ENCODE peak calls at places on chromosomes 16 and 17, in ten cellular contexts. One of them, this sample, is unnamed.

GRCh38 chr17:9766970-9767369 is 24.4 kb downstream of the DHRS7C start:
- DNase-seq in body of pancreas: no peak
- DNase-seq in IMR-90: no peak
- DNase-seq in fibroblast of mammary gland: peak
- DNase-seq in suprapubic skin: no peak
- DNase-seq in cardiac fibroblast: no peak
- DNase-seq in upper lobe of right lung: no peak
- DNase-seq in neural progenitor cell: no peak
- DNase-seq in ascending aorta: no peak
- DNase-seq in choroid plexus epithelial cell: no peak
- DNase-seq in this sample: no peak

GRCh38 chr17:79280822-79281572 is 206.4 kb downstream of the ENGASE start:
- DNase-seq in ascending aorta: no peak
- DNase-seq in cardiac fibroblast: no peak
- DNase-seq in neural progenitor cell: no peak
- DNase-seq in IMR-90: no peak
- DNase-seq in choroid plexus epithelial cell: no peak
- DNase-seq in body of pancreas: no peak
- DNase-seq in fibroblast of mammary gland: no peak
- DNase-seq in upper lobe of right lung: no peak
- DNase-seq in suprapubic skin: no peak
- DNase-seq in this sample: no peak

GRCh38 chr17:10292057-10292931 is 80.5 kb downstream of the MYH13 start:
- DNase-seq in choroid plexus epithelial cell: no peak
- DNase-seq in suprapubic skin: no peak
- DNase-seq in upper lobe of right lung: no peak
- DNase-seq in neural progenitor cell: no peak
- DNase-seq in ascending aorta: no peak
- DNase-seq in cardiac fibroblast: peak
- DNase-seq in fibroblast of mammary gland: peak
- DNase-seq in IMR-90: peak
- DNase-seq in body of pancreas: peak
- DNase-seq in this sample: no peak

GRCh38 chr16:22789281-22789945 is 24.5 kb upstream of the HS3ST2 start:
- DNase-seq in cardiac fibroblast: no peak
- DNase-seq in choroid plexus epithelial cell: no peak
- DNase-seq in upper lobe of right lung: no peak
- DNase-seq in IMR-90: no peak
- DNase-seq in neural progenitor cell: no peak
- DNase-seq in ascending aorta: no peak
- DNase-seq in body of pancreas: no peak
- DNase-seq in suprapubic skin: no peak
- DNase-seq in fibroblast of mammary gland: peak
- DNase-seq in this sample: no peak

GRCh38 chr17:42980766-42981397 is 517 bp downstream of the RUNDC1 start:
- DNase-seq in choroid plexus epithelial cell: peak
- DNase-seq in suprapubic skin: no peak
- DNase-seq in fibroblast of mammary gland: peak
- DNase-seq in upper lobe of right lung: peak
- DNase-seq in neural progenitor cell: peak
- DNase-seq in ascending aorta: no peak
- DNase-seq in IMR-90: peak
- DNase-seq in cardiac fibroblast: peak
- DNase-seq in body of pancreas: peak
- DNase-seq in this sample: no peak

GRCh38 chr16:83068686-83069085 is 441.9 kb downstream of the CDH13 start:
- DNase-seq in choroid plexus epithelial cell: peak
- DNase-seq in suprapubic skin: no peak
- DNase-seq in fibroblast of mammary gland: peak
- DNase-seq in upper lobe of right lung: no peak
- DNase-seq in neural progenitor cell: no peak
- DNase-seq in IMR-90: peak
- DNase-seq in body of pancreas: no peak
- DNase-seq in cardiac fibroblast: peak
- DNase-seq in ascending aorta: no peak
- DNase-seq in this sample: no peak

GRCh38 chr16:28168991-28169554 is 42.7 kb downstream of the XPO6 start:
- DNase-seq in suprapubic skin: no peak
- DNase-seq in cardiac fibroblast: no peak
- DNase-seq in upper lobe of right lung: no peak
- DNase-seq in IMR-90: no peak
- DNase-seq in neural progenitor cell: no peak
- DNase-seq in body of pancreas: no peak
- DNase-seq in ascending aorta: no peak
- DNase-seq in choroid plexus epithelial cell: no peak
- DNase-seq in fibroblast of mammary gland: no peak
- DNase-seq in this sample: no peak

GRCh38 chr16:58028541-58029070 is 3.1 kb downstream of the MMP15 start:
- DNase-seq in upper lobe of right lung: peak
- DNase-seq in IMR-90: no peak
- DNase-seq in fibroblast of mammary gland: no peak
- DNase-seq in cardiac fibroblast: no peak
- DNase-seq in body of pancreas: no peak
- DNase-seq in neural progenitor cell: no peak
- DNase-seq in suprapubic skin: no peak
- DNase-seq in ascending aorta: no peak
- DNase-seq in choroid plexus epithelial cell: no peak
- DNase-seq in this sample: no peak

GRCh38 chr17:79644617-79645016 is 33.8 kb upstream of the RBFOX3 start:
- DNase-seq in neural progenitor cell: no peak
- DNase-seq in body of pancreas: no peak
- DNase-seq in suprapubic skin: no peak
- DNase-seq in IMR-90: no peak
- DNase-seq in ascending aorta: no peak
- DNase-seq in fibroblast of mammary gland: no peak
- DNase-seq in upper lobe of right lung: no peak
- DNase-seq in cardiac fibroblast: no peak
- DNase-seq in choroid plexus epithelial cell: no peak
- DNase-seq in this sample: no peak

GRCh38 chr17:44273607-44274006 is 5.7 kb upstream of the SLC4A1 start:
- DNase-seq in suprapubic skin: no peak
- DNase-seq in IMR-90: no peak
- DNase-seq in cardiac fibroblast: no peak
- DNase-seq in fibroblast of mammary gland: no peak
- DNase-seq in neural progenitor cell: peak
- DNase-seq in body of pancreas: no peak
- DNase-seq in ascending aorta: no peak
- DNase-seq in upper lobe of right lung: no peak
- DNase-seq in choroid plexus epithelial cell: no peak
- DNase-seq in this sample: no peak

GRCh38 chr17:44281570-44281969 is 13.6 kb upstream of the SLC4A1 start:
- DNase-seq in choroid plexus epithelial cell: no peak
- DNase-seq in IMR-90: no peak
- DNase-seq in ascending aorta: no peak
- DNase-seq in upper lobe of right lung: no peak
- DNase-seq in cardiac fibroblast: no peak
- DNase-seq in neural progenitor cell: no peak
- DNase-seq in suprapubic skin: no peak
- DNase-seq in fibroblast of mammary gland: no peak
- DNase-seq in body of pancreas: no peak
- DNase-seq in this sample: no peak

GRCh38 chr17:44280383-44280782 is 12.4 kb upstream of the SLC4A1 start:
- DNase-seq in ascending aorta: no peak
- DNase-seq in choroid plexus epithelial cell: peak
- DNase-seq in suprapubic skin: no peak
- DNase-seq in cardiac fibroblast: no peak
- DNase-seq in fibroblast of mammary gland: no peak
- DNase-seq in body of pancreas: no peak
- DNase-seq in neural progenitor cell: no peak
- DNase-seq in upper lobe of right lung: no peak
- DNase-seq in IMR-90: no peak
- DNase-seq in this sample: no peak

GRCh38 chr17:44279586-44280344 is 11.8 kb upstream of the SLC4A1 start:
- DNase-seq in ascending aorta: peak
- DNase-seq in body of pancreas: peak
- DNase-seq in cardiac fibroblast: peak
- DNase-seq in neural progenitor cell: no peak
- DNase-seq in suprapubic skin: peak
- DNase-seq in fibroblast of mammary gland: peak
- DNase-seq in choroid plexus epithelial cell: peak
- DNase-seq in upper lobe of right lung: peak
- DNase-seq in IMR-90: peak
- DNase-seq in this sample: no peak

DNA sequence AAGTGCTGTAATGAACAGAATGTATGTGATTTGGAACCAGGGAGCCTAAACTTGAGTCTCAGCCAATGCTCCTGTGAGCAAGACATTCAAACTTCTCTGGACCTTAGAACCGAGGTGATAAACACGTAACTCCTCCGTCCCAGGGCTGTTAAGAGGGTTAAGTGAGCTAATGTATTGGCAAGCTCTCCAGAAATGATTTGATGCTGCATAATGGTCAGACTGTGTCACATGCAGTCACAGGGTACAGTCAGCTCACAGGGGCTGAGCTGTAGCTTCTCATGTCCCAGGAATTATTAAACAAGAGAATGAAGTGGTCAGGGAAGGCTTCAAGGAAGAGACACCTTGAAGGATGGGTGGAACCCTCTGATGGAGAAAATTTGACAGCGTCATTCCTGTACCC is 10.1 kb upstream of the SLC4A1 start:
- DNase-seq in IMR-90: peak
- DNase-seq in body of pancreas: no peak
- DNase-seq in neural progenitor cell: no peak
- DNase-seq in ascending aorta: no peak
- DNase-seq in choroid plexus epithelial cell: peak
- DNase-seq in fibroblast of mammary gland: peak
- DNase-seq in cardiac fibroblast: peak
- DNase-seq in upper lobe of right lung: no peak
- DNase-seq in suprapubic skin: no peak
- DNase-seq in this sample: no peak
- TF ChIP-seq CTCF in IMR-90: no peak
- TF ChIP-seq CTCF in body of pancreas: no peak
- TF ChIP-seq CTCF in neural progenitor cell: no peak
- TF ChIP-seq CTCF in ascending aorta: no peak
- TF ChIP-seq CTCF in choroid plexus epithelial cell: no peak
- TF ChIP-seq CTCF in fibroblast of mammary gland: no peak
- TF ChIP-seq CTCF in cardiac fibroblast: no peak
- TF ChIP-seq CTCF in upper lobe of right lung: no peak
- TF ChIP-seq CTCF in suprapubic skin: no peak
- TF ChIP-seq CTCF in this sample: no peak

GRCh38 chr16:26269663-26270062 is 577.9 kb downstream of the HS3ST4 start:
- DNase-seq in IMR-90: no peak
- DNase-seq in neural progenitor cell: no peak
- DNase-seq in body of pancreas: no peak
- DNase-seq in fibroblast of mammary gland: no peak
- DNase-seq in upper lobe of right lung: no peak
- DNase-seq in ascending aorta: no peak
- DNase-seq in suprapubic skin: no peak
- DNase-seq in cardiac fibroblast: no peak
- DNase-seq in choroid plexus epithelial cell: no peak
- DNase-seq in this sample: no peak
- H3K4me3 ChIP-seq in IMR-90: no peak
- H3K4me3 ChIP-seq in neural progenitor cell: no peak
- H3K4me3 ChIP-seq in body of pancreas: no peak
- H3K4me3 ChIP-seq in fibroblast of mammary gland: no peak
- H3K4me3 ChIP-seq in upper lobe of right lung: no peak
- H3K4me3 ChIP-seq in ascending aorta: no peak
- H3K4me3 ChIP-seq in suprapubic skin: no peak
- H3K4me3 ChIP-seq in cardiac fibroblast: no peak
- H3K4me3 ChIP-seq in choroid plexus epithelial cell: no peak
- H3K4me3 ChIP-seq in this sample: no peak

DNA sequence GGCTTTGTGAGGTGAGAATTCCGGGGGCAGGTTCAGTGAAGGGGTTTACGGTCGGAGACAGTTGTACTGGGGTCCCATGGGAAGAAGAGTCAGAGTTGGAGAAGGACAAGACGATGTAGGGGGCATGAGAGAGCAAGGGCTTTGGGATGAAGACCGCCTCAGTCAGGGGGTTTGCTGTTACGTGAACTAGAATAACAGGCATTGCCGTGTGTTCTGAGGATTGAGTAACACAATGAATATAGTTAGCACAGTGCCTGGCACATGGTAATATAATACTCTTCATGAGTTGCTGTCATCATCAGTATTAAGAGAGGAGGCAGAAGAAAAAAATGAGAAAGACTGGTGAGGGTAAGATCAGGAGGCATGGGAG is 577 bp downstream of the ZNF646 start:
- DNase-seq in ascending aorta: no peak
- DNase-seq in suprapubic skin: no peak
- DNase-seq in choroid plexus epithelial cell: peak
- DNase-seq in fibroblast of mammary gland: peak
- DNase-seq in upper lobe of right lung: no peak
- DNase-seq in body of pancreas: no peak
- DNase-seq in neural progenitor cell: no peak
- DNase-seq in IMR-90: peak
- DNase-seq in cardiac fibroblast: peak
- DNase-seq in this sample: no peak
- TF ChIP-seq CTCF in ascending aorta: no peak
- TF ChIP-seq CTCF in suprapubic skin: no peak
- TF ChIP-seq CTCF in choroid plexus epithelial cell: no peak
- TF ChIP-seq CTCF in fibroblast of mammary gland: no peak
- TF ChIP-seq CTCF in upper lobe of right lung: no peak
- TF ChIP-seq CTCF in body of pancreas: no peak
- TF ChIP-seq CTCF in neural progenitor cell: no peak
- TF ChIP-seq CTCF in IMR-90: no peak
- TF ChIP-seq CTCF in cardiac fibroblast: no peak
- TF ChIP-seq CTCF in this sample: no peak

DNA sequence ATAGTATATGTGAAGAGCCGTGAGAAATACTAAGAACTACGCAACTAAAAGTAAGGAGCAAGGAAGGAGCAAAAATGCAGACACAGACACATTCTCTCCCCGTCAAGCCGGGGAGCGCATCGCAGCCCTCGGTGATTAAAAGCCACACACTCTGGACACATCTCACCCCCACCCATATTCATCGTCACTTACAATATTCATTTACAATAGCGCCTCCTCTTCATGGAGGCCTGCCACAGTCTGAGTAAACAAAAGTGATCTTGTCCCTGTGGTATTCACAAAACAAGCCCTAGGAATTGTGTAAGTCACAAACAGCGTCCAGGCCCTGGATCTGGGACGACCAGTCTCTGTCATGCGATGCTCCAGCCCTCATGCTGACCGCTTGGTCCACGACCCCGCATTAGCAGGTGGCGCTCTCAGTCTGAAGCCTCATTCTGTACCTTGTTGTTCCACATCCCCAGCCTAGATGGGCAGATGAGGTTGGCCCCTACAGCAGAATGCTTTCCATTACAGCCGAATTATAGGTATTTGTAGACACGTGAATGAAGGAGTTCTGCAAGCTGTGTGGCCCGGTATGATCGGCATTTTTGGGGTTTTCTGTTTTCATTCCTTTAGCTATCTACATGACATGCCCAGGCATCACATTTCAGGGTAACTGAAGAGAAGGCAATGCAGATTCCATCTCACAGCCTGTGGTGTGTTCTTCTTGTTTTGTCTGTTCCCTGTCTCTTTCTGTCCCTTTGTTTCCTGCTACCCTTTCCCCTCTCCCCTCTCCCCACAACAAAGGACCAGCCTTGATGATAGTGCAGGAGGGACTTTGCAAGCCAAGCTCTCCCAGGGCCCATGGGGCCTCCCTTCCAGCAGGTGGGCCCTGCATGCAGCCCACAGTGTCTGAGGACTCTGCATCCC is 207.1 kb downstream of the RPTOR start:
- DNase-seq in fibroblast of mammary gland: peak
- DNase-seq in cardiac fibroblast: no peak
- DNase-seq in ascending aorta: no peak
- DNase-seq in IMR-90: peak
- DNase-seq in suprapubic skin: peak
- DNase-seq in neural progenitor cell: peak
- DNase-seq in choroid plexus epithelial cell: peak
- DNase-seq in upper lobe of right lung: no peak
- DNase-seq in body of pancreas: peak
- DNase-seq in this sample: peak
- H3K4me3 ChIP-seq in fibroblast of mammary gland: no peak
- H3K4me3 ChIP-seq in cardiac fibroblast: no peak
- H3K4me3 ChIP-seq in ascending aorta: no peak
- H3K4me3 ChIP-seq in IMR-90: no peak
- H3K4me3 ChIP-seq in suprapubic skin: peak
- H3K4me3 ChIP-seq in neural progenitor cell: peak
- H3K4me3 ChIP-seq in choroid plexus epithelial cell: no peak
- H3K4me3 ChIP-seq in upper lobe of right lung: no peak
- H3K4me3 ChIP-seq in body of pancreas: no peak
- H3K4me3 ChIP-seq in this sample: no peak

This sample was measured in LNCaP clone FGC.